ENCODE peak calls at places on chromosomes 2 and 18, in five cellular contexts. One of them, this sample, is unnamed. For H3K4me1, the result is how much of the 10 kb centered on the place peaks cover.

GRCh38 chr2:154455201-154455600 is 243.3 kb upstream of the KCNJ3 start:
- DNase-seq in lower lobe of right lung: no peak
- DNase-seq in RWPE2: no peak
- DNase-seq in kidney: no peak
- DNase-seq in colonic mucosa: no peak
- DNase-seq in this sample: no peak

GRCh38 chr18:5463390-5463789 is 80.4 kb downstream of the EPB41L3 start:
- DNase-seq in lower lobe of right lung: peak
- DNase-seq in RWPE2: no peak
- DNase-seq in kidney: no peak
- DNase-seq in colonic mucosa: peak
- DNase-seq in this sample: peak

GRCh38 chr2:86062043-86062442 is 43.6 kb downstream of the POLR1A start:
- DNase-seq in lower lobe of right lung: no peak
- DNase-seq in RWPE2: no peak
- DNase-seq in kidney: no peak
- DNase-seq in colonic mucosa: no peak
- DNase-seq in this sample: no peak

GRCh38 chr2:96509114-96509846 is 4.1 kb upstream of the NEURL3 start:
- DNase-seq in lower lobe of right lung: peak
- DNase-seq in RWPE2: peak
- DNase-seq in kidney: peak
- DNase-seq in colonic mucosa: peak
- DNase-seq in this sample: peak

GRCh38 chr2:32128636-32129035 is 37.0 kb upstream of the SLC30A6 start:
- DNase-seq in lower lobe of right lung: no peak
- DNase-seq in RWPE2: no peak
- DNase-seq in kidney: no peak
- DNase-seq in colonic mucosa: no peak
- DNase-seq in this sample: no peak

GRCh38 chr18:62325806-62326645 is 916 bp downstream of the TNFRSF11A start:
- DNase-seq in lower lobe of right lung: no peak
- DNase-seq in RWPE2: no peak
- DNase-seq in kidney: no peak
- DNase-seq in colonic mucosa: no peak
- DNase-seq in this sample: no peak

GRCh38 chr2:40458271-40458794 is 6.4 kb upstream of the SLC8A1 start:
- DNase-seq in lower lobe of right lung: no peak
- DNase-seq in RWPE2: no peak
- DNase-seq in kidney: no peak
- DNase-seq in colonic mucosa: no peak
- DNase-seq in this sample: no peak

GRCh38 chr2:128445533-128445900 is 126.8 kb upstream of the HS6ST1 start:
- DNase-seq in lower lobe of right lung: no peak
- DNase-seq in RWPE2: no peak
- DNase-seq in kidney: no peak
- DNase-seq in colonic mucosa: peak
- DNase-seq in this sample: peak

GRCh38 chr2:129922571-129923264 is 56.7 kb upstream of the RAB6C start:
- DNase-seq in lower lobe of right lung: no peak
- DNase-seq in RWPE2: no peak
- DNase-seq in kidney: no peak
- DNase-seq in colonic mucosa: no peak
- DNase-seq in this sample: no peak

GRCh38 chr18:79799619-79800352 is 2.0 kb downstream of the KCNG2 start:
- DNase-seq in lower lobe of right lung: no peak
- DNase-seq in RWPE2: peak
- DNase-seq in kidney: peak
- DNase-seq in colonic mucosa: no peak
- DNase-seq in this sample: no peak

GRCh38 chr2:9778012-9778411 is 65.3 kb upstream of the TAF1B start:
- DNase-seq in lower lobe of right lung: peak
- DNase-seq in RWPE2: no peak
- DNase-seq in kidney: peak
- DNase-seq in colonic mucosa: no peak
- DNase-seq in this sample: peak

GRCh38 chr2:233413529-233414272 is 59.4 kb downstream of the DGKD start:
- DNase-seq in lower lobe of right lung: peak
- DNase-seq in RWPE2: peak
- DNase-seq in kidney: peak
- DNase-seq in colonic mucosa: no peak
- DNase-seq in this sample: no peak

GRCh38 chr2:134411279-134411827 is 157.5 kb downstream of the MGAT5 start:
- DNase-seq in lower lobe of right lung: no peak
- DNase-seq in RWPE2: no peak
- DNase-seq in kidney: no peak
- DNase-seq in colonic mucosa: no peak
- DNase-seq in this sample: no peak

GRCh38 chr18:32048507-32049091 is 30.0 kb downstream of the RNF125 start:
- DNase-seq in lower lobe of right lung: peak
- DNase-seq in RWPE2: no peak
- DNase-seq in kidney: no peak
- DNase-seq in colonic mucosa: peak
- DNase-seq in this sample: no peak

GRCh38 chr18:78979058-78979680 is 449 bp upstream of the SALL3 start:
- DNase-seq in lower lobe of right lung: no peak
- DNase-seq in RWPE2: peak
- DNase-seq in kidney: no peak
- DNase-seq in colonic mucosa: no peak
- DNase-seq in this sample: no peak

GRCh38 chr2:207048421-207048820 is 109.1 kb downstream of the CPO start:
- DNase-seq in lower lobe of right lung: no peak
- DNase-seq in RWPE2: no peak
- DNase-seq in kidney: no peak
- DNase-seq in colonic mucosa: no peak
- DNase-seq in this sample: no peak

GRCh38 chr2:174180165-174180724 is 68.1 kb downstream of the OLA1 start:
- DNase-seq in lower lobe of right lung: no peak
- DNase-seq in RWPE2: no peak
- DNase-seq in kidney: no peak
- DNase-seq in colonic mucosa: no peak
- DNase-seq in this sample: no peak

GRCh38 chr18:34493566-34494358 is 216.3 kb upstream of the DTNA start:
- DNase-seq in lower lobe of right lung: peak
- DNase-seq in RWPE2: no peak
- DNase-seq in kidney: peak
- DNase-seq in colonic mucosa: no peak
- DNase-seq in this sample: no peak

GRCh38 chr2:119746836-119747235 is 12.9 kb upstream of the PTPN4 start:
- DNase-seq in lower lobe of right lung: no peak
- DNase-seq in RWPE2: no peak
- DNase-seq in kidney: no peak
- DNase-seq in colonic mucosa: no peak
- DNase-seq in this sample: no peak

GRCh38 chr2:100180503-100180902 is 38.1 kb upstream of the AFF3 start:
- DNase-seq in lower lobe of right lung: no peak
- DNase-seq in RWPE2: no peak
- DNase-seq in kidney: no peak
- DNase-seq in colonic mucosa: no peak
- DNase-seq in this sample: no peak

GRCh38 chr2:173432049-173432754 is 77.5 kb downstream of the CDCA7 start:
- DNase-seq in lower lobe of right lung: no peak
- DNase-seq in RWPE2: no peak
- DNase-seq in kidney: no peak
- DNase-seq in colonic mucosa: no peak
- DNase-seq in this sample: no peak

GRCh38 chr2:176817061-176817565 is 395.5 kb upstream of the HNRNPA3 start:
- DNase-seq in lower lobe of right lung: no peak
- DNase-seq in RWPE2: no peak
- DNase-seq in kidney: no peak
- DNase-seq in colonic mucosa: no peak
- DNase-seq in this sample: no peak

GRCh38 chr2:96088340-96089335 is 27.7 kb downstream of the ADRA2B start:
- DNase-seq in lower lobe of right lung: peak
- DNase-seq in RWPE2: no peak
- DNase-seq in kidney: no peak
- DNase-seq in colonic mucosa: peak
- DNase-seq in this sample: peak

GRCh38 chr18:44325903-44326650 is 354.6 kb upstream of the SETBP1 start:
- DNase-seq in lower lobe of right lung: no peak
- DNase-seq in RWPE2: no peak
- DNase-seq in kidney: no peak
- DNase-seq in colonic mucosa: peak
- DNase-seq in this sample: no peak

GRCh38 chr2:168816369-168816768 is 13.9 kb downstream of the NOSTRIN start:
- DNase-seq in lower lobe of right lung: no peak
- DNase-seq in RWPE2: no peak
- DNase-seq in kidney: no peak
- DNase-seq in colonic mucosa: no peak
- DNase-seq in this sample: no peak

GRCh38 chr2:147867050-147867449 is 22.2 kb downstream of the ACVR2A start:
- DNase-seq in lower lobe of right lung: no peak
- DNase-seq in RWPE2: no peak
- DNase-seq in kidney: no peak
- DNase-seq in colonic mucosa: no peak
- DNase-seq in this sample: no peak

GRCh38 chr2:3736112-3736511 is 32.7 kb downstream of the DCDC2C start:
- DNase-seq in lower lobe of right lung: no peak
- DNase-seq in RWPE2: no peak
- DNase-seq in kidney: no peak
- DNase-seq in colonic mucosa: no peak
- DNase-seq in this sample: no peak

GRCh38 chr2:3739313-3739712 is 35.9 kb downstream of the DCDC2C start:
- DNase-seq in lower lobe of right lung: no peak
- DNase-seq in RWPE2: no peak
- DNase-seq in kidney: no peak
- DNase-seq in colonic mucosa: no peak
- DNase-seq in this sample: peak

GRCh38 chr2:3741372-3741771 is 38.0 kb downstream of the DCDC2C start:
- DNase-seq in lower lobe of right lung: no peak
- DNase-seq in RWPE2: no peak
- DNase-seq in kidney: no peak
- DNase-seq in colonic mucosa: no peak
- DNase-seq in this sample: no peak

GRCh38 chr2:3737128-3737527 is 33.8 kb downstream of the DCDC2C start:
- DNase-seq in lower lobe of right lung: no peak
- DNase-seq in RWPE2: no peak
- DNase-seq in kidney: no peak
- DNase-seq in colonic mucosa: no peak
- DNase-seq in this sample: no peak

DNA sequence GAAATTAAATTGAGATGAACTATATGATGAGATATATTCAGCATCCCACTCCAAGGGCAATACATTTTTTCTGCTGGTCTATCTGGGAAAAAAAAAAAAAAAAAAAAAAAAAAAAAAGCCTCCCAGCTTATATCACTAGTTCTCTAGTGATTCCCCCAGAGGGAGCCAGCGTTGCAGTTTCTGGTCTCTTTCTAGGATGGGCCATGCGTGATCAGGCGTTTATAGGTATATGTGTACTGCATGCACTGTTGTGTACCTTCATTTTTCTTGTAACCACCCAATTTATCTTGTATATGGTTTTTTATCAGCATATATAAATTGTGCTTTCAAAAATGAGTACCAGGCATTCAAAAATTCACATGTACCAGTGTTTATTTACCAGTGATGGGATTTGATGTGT is 35.1 kb downstream of the DCDC2C start:
- DNase-seq in lower lobe of right lung: no peak
- DNase-seq in RWPE2: no peak
- DNase-seq in kidney: no peak
- DNase-seq in colonic mucosa: no peak
- DNase-seq in this sample: no peak
- TF ChIP-seq CTCF in lower lobe of right lung: no peak
- TF ChIP-seq CTCF in RWPE2: peak
- TF ChIP-seq CTCF in kidney: peak
- TF ChIP-seq CTCF in colonic mucosa: no peak
- TF ChIP-seq CTCF in this sample: no peak

GRCh38 chr2:105395691-105396090 is 3.2 kb downstream of the FHL2 start:
- DNase-seq in lower lobe of right lung: no peak
- DNase-seq in RWPE2: no peak
- DNase-seq in kidney: no peak
- DNase-seq in colonic mucosa: no peak
- DNase-seq in this sample: no peak
- H3K4me1 ChIP-seq in lower lobe of right lung: under half
- H3K4me1 ChIP-seq in RWPE2: under half
- H3K4me1 ChIP-seq in kidney: under half
- H3K4me1 ChIP-seq in colonic mucosa: under half
- H3K4me1 ChIP-seq in this sample: half or more

DNA sequence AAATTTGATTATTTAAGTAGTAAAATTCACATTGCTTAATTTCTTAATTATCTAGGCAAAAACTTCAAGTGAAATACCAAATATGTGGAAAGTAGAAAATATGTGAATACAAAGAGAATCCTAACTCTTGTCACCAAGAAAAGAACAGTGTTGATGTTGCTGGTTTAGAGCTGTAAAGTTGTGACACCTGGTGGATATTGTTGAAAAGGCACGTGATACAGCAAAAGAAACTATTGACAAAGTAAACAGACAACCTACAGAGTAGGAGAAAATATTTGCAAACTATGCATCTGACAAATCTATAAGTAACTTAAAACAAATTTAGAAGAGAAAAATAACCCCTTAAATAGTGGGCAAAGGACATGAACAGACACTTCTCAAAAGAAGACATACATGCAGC is 25.6 kb upstream of the ZC3H15 start:
- DNase-seq in lower lobe of right lung: no peak
- DNase-seq in RWPE2: no peak
- DNase-seq in kidney: no peak
- DNase-seq in colonic mucosa: no peak
- DNase-seq in this sample: no peak
- TF ChIP-seq CTCF in lower lobe of right lung: peak
- TF ChIP-seq CTCF in RWPE2: peak
- TF ChIP-seq CTCF in kidney: peak
- TF ChIP-seq CTCF in colonic mucosa: peak
- TF ChIP-seq CTCF in this sample: peak

GRCh38 chr2:213562539-213563180 is 278.4 kb downstream of the SPAG16 start:
- DNase-seq in lower lobe of right lung: no peak
- DNase-seq in RWPE2: no peak
- DNase-seq in kidney: no peak
- DNase-seq in colonic mucosa: no peak
- DNase-seq in this sample: no peak
- H3K4me1 ChIP-seq in lower lobe of right lung: under half
- H3K4me1 ChIP-seq in RWPE2: under half
- H3K4me1 ChIP-seq in kidney: under half
- H3K4me1 ChIP-seq in colonic mucosa: under half
- H3K4me1 ChIP-seq in this sample: under half

DNA sequence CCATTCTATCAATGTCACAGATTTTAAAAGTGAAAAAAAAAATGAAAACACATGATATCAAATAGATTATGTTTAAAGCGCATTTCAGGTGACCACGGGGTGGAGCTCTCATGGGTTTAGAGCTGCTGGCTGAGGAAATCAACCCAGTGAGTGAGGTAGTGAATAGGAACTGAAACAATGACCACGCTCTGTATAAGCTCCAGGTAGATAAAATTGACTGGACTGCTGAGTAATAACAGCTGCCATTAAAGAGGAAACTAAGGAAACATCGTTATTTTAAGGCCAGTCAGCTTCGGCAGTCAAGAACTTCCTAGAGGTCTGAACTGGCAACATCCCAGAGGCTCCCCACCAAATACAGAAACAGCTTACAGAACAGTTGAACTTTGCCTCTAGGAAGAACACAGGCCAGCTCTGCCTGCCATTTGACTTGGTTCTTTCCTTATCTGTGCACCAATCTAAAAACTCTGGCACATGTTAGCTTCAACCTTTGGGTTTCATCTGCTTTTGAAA is 185.9 kb downstream of the PDE1A start:
- DNase-seq in lower lobe of right lung: no peak
- DNase-seq in RWPE2: no peak
- DNase-seq in kidney: no peak
- DNase-seq in colonic mucosa: peak
- DNase-seq in this sample: no peak
- TF ChIP-seq CTCF in lower lobe of right lung: peak
- TF ChIP-seq CTCF in RWPE2: peak
- TF ChIP-seq CTCF in kidney: peak
- TF ChIP-seq CTCF in colonic mucosa: peak
- TF ChIP-seq CTCF in this sample: no peak

This sample was measured in suprapubic skin.